ENCODE peak calls at places on chromosomes 13 and 19, in six cellular contexts. U, M, C, T, D and P are unnamed samples.

GRCh38 chr13:114111577-114111976 is 20.8 kb downstream of the RASA3 start:
- DNase-seq in T (no peak), U (peak; percentile 97), D (peak; percentile 99), C (no peak), M (no peak), P (no peak)

GRCh38 chr13:41696163-41697003 is 239.0 kb downstream of the RGCC start:
- DNase-seq in M (no peak), C (peak; percentile 93), U (peak; percentile 92), T (peak; percentile 15), D (peak; percentile 86), P (peak; percentile 97)

GRCh38 chr13:65603160-65603559 is 1627.0 kb downstream of the PCDH9 start:
- DNase-seq in D (no peak), U (no peak), M (no peak), C (no peak), T (no peak), P (no peak)

GRCh38 chr19:39795001-39795400 is 16.3 kb downstream of the LEUTX start:
- DNase-seq in M (no peak), D (no peak), T (no peak), C (no peak), U (no peak), P (no peak)

GRCh38 chr13:51895906-51896888 is 34.4 kb downstream of the CCDC70 start:
- DNase-seq in U (peak; percentile 61), T (peak; percentile 51), M (peak; percentile 26), D (peak; percentile 64), C (peak; percentile 75), P (peak; percentile 74)

GRCh38 chr19:674282-675151 is 1.7 kb upstream of the FSTL3 start:
- DNase-seq in T (no peak), D (no peak), M (no peak), U (no peak), C (no peak), P (no peak)

GRCh38 chr13:28394422-28394821 is 100.5 kb downstream of the FLT1 start:
- DNase-seq in M (no peak), U (peak; percentile 34), C (no peak), D (peak; percentile 24), T (no peak), P (no peak)

GRCh38 chr19:2678043-2678671 is 24.3 kb downstream of the GNG7 start:
- DNase-seq in U (no peak), D (no peak), M (no peak), T (no peak), C (no peak), P (no peak)

GRCh38 chr19:17931532-17932191 is 1.2 kb upstream of the CCDC124 start:
- DNase-seq in M (peak; percentile 65), T (peak; percentile 80), C (no peak), U (no peak), D (peak; percentile 49), P (peak; percentile 89)

GRCh38 chr13:66703597-66703996 is 526.5 kb downstream of the PCDH9 start:
- DNase-seq in U (no peak), C (no peak), M (no peak), D (no peak), T (no peak), P (no peak)

GRCh38 chr13:34108396-34108795 is 290.4 kb downstream of the RFC3 start:
- DNase-seq in C (no peak), T (no peak), U (no peak), M (no peak), D (no peak), P (no peak)

GRCh38 chr13:99688776-99689175 is 187.5 kb downstream of the TM9SF2 start:
- DNase-seq in C (no peak), D (no peak), U (no peak), M (no peak), T (no peak), P (peak; percentile 26)

GRCh38 chr13:99689955-99690354 is 188.7 kb downstream of the TM9SF2 start:
- DNase-seq in C (no peak), D (no peak), M (no peak), T (no peak), U (no peak), P (peak; percentile 58)

GRCh38 chr13:99686944-99687382 is 185.7 kb downstream of the TM9SF2 start:
- DNase-seq in C (no peak), U (no peak), T (peak; percentile 84), D (no peak), M (no peak), P (peak; percentile 96)

GRCh38 chr13:99686157-99686572 is 184.9 kb downstream of the TM9SF2 start:
- DNase-seq in T (no peak), D (peak; percentile 9), M (no peak), U (peak; percentile 4), C (peak; percentile 48), P (peak; percentile 90)

GRCh38 chr13:99687728-99688397 is 186.6 kb downstream of the TM9SF2 start:
- DNase-seq in T (peak; percentile 85), M (peak; percentile 64), U (no peak), D (no peak), C (peak; percentile 16), P (peak; percentile 98)
- H2BK120ac ChIP-seq in T (peak overlapping the region; percentile 91), M (no peak overlapping the region), U (no peak overlapping the region), D (no peak overlapping the region), C (no peak overlapping the region), P (peak overlapping the region; percentile 98)

DNA sequence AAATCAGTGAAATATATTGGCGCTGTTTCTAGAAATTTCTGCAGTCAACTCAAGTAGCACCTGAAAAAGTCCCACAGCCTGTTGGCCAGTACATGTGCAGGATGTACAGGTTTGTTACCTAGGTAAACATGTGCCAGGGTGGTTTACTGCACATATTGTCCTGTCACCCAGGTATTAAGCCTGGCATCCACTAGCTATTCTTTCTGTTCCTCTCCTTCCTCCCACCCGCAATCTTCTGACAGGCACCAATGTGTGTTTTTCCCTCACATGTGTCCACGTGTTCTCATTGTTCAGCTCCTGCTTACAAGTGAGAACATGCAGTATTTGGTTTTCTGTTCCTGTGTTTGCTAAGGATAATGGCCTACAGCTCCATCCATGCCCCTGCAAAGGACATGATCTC is 13.1 kb upstream of the SCEL start:
- DNase-seq in D (no peak), U (no peak), T (no peak), C (no peak), M (no peak), P (no peak)
- H3K4me3 ChIP-seq in D (no peak overlapping the region), U (no peak overlapping the region), T (no peak overlapping the region), C (no peak overlapping the region), M (no peak overlapping the region), P (no peak overlapping the region)

GRCh38 chr19:7729211-7729610 is 2.7 kb downstream of the CLEC4G start:
- DNase-seq in C (no peak), U (no peak), M (no peak), T (no peak), D (no peak), P (no peak)
- H2BK120ac ChIP-seq in C (no peak overlapping the region), U (no peak overlapping the region), M (no peak overlapping the region), T (no peak overlapping the region), D (no peak overlapping the region), P (no peak overlapping the region)

GRCh38 chr19:7505682-7506384 is 10.1 kb upstream of the ZNF358 start:
- DNase-seq in U (no peak), T (no peak), M (no peak), D (peak; percentile 25), C (peak; percentile 29), P (peak; percentile 37)
- H3K4me3 ChIP-seq in U (no peak overlapping the region), T (peak overlapping the region; percentile 59), M (no peak overlapping the region), D (no peak overlapping the region), C (no peak overlapping the region), P (no peak overlapping the region)

GRCh38 chr19:54905411-54905810 is 537 bp upstream of the NCR1 start:
- DNase-seq in C (no peak), T (no peak), U (no peak), D (no peak), M (no peak), P (no peak)
- H2BK120ac ChIP-seq in C (peak overlapping the region; percentile 3), T (no peak overlapping the region), U (no peak overlapping the region), D (no peak overlapping the region), M (no peak overlapping the region), P (no peak overlapping the region)

GRCh38 chr19:30719189-30719990 is 347.2 kb downstream of the ZNF536 start:
- DNase-seq in M (no peak), D (peak; percentile 5), T (no peak), U (no peak), C (no peak), P (peak; percentile 53)
- H3K4me3 ChIP-seq in M (peak overlapping the region; percentile 75), D (peak overlapping the region; percentile 85), T (peak overlapping the region; percentile 64), U (peak overlapping the region; percentile 53), C (peak overlapping the region; percentile 41), P (no peak overlapping the region)

GRCh38 chr13:40682449-40683240 is 16.2 kb upstream of the FOXO1 start:
- DNase-seq in M (no peak), U (peak; percentile 35), D (peak; percentile 36), C (peak; percentile 79), T (no peak), P (peak; percentile 32)
- H2BK120ac ChIP-seq in M (no peak overlapping the region), U (no peak overlapping the region), D (no peak overlapping the region), C (no peak overlapping the region), T (no peak overlapping the region), P (no peak overlapping the region)

GRCh38 chr19:47097396-47098217 is 16.0 kb downstream of the ZC3H4 start:
- DNase-seq in C (no peak), M (no peak), U (no peak), T (no peak), D (no peak), P (no peak)
- H3K4me3 ChIP-seq in C (no peak overlapping the region), M (no peak overlapping the region), U (no peak overlapping the region), T (no peak overlapping the region), D (peak overlapping the region; percentile 67), P (no peak overlapping the region)